ENCODE peak calls at places on chromosome 17, in five cellular contexts. One of them, this sample, is unnamed.

GRCh38 chr17:80650751-80651173 is 106.1 kb downstream of the RPTOR start:
- DNase-seq in ureter: no peak
- DNase-seq in T-helper 9 cell: no peak
- DNase-seq in stimulated activated naive CD8-positive, alpha-beta T cell treated with anti-CD3 and anti-CD28 coated beads, Interleukin-15, amount 100 ng/mL, for 72 hours: no peak
- DNase-seq in AG08395: no peak
- DNase-seq in this sample: no peak

GRCh38 chr17:41439375-41439774 is 1.4 kb downstream of the KRT38 start:
- DNase-seq in AG08395: no peak
- DNase-seq in ureter: no peak
- DNase-seq in T-helper 9 cell: no peak
- DNase-seq in stimulated activated naive CD8-positive, alpha-beta T cell treated with anti-CD3 and anti-CD28 coated beads, Interleukin-15, amount 100 ng/mL, for 72 hours: no peak
- DNase-seq in this sample: no peak

GRCh38 chr17:38925263-38925995 is at the start of gene LASP1NB:
- DNase-seq in ureter: no peak
- DNase-seq in AG08395: no peak
- DNase-seq in T-helper 9 cell: no peak
- DNase-seq in stimulated activated naive CD8-positive, alpha-beta T cell treated with anti-CD3 and anti-CD28 coated beads, Interleukin-15, amount 100 ng/mL, for 72 hours: peak
- DNase-seq in this sample: no peak

GRCh38 chr17:78621720-78622490 is 44.7 kb upstream of the DNAH17 start:
- DNase-seq in ureter: no peak
- DNase-seq in stimulated activated naive CD8-positive, alpha-beta T cell treated with anti-CD3 and anti-CD28 coated beads, Interleukin-15, amount 100 ng/mL, for 72 hours: no peak
- DNase-seq in T-helper 9 cell: no peak
- DNase-seq in AG08395: no peak
- DNase-seq in this sample: no peak

GRCh38 chr17:80832888-80833583 is 158.6 kb upstream of the CHMP6 start:
- DNase-seq in ureter: peak
- DNase-seq in T-helper 9 cell: peak
- DNase-seq in stimulated activated naive CD8-positive, alpha-beta T cell treated with anti-CD3 and anti-CD28 coated beads, Interleukin-15, amount 100 ng/mL, for 72 hours: peak
- DNase-seq in AG08395: peak
- DNase-seq in this sample: peak

GRCh38 chr17:56114469-56114868 is 38.8 kb upstream of the ANKFN1 start:
- DNase-seq in T-helper 9 cell: no peak
- DNase-seq in AG08395: no peak
- DNase-seq in ureter: no peak
- DNase-seq in stimulated activated naive CD8-positive, alpha-beta T cell treated with anti-CD3 and anti-CD28 coated beads, Interleukin-15, amount 100 ng/mL, for 72 hours: no peak
- DNase-seq in this sample: no peak

GRCh38 chr17:15335446-15335845 is 6.0 kb downstream of the TEKT3 start:
- DNase-seq in AG08395: no peak
- DNase-seq in stimulated activated naive CD8-positive, alpha-beta T cell treated with anti-CD3 and anti-CD28 coated beads, Interleukin-15, amount 100 ng/mL, for 72 hours: no peak
- DNase-seq in ureter: no peak
- DNase-seq in T-helper 9 cell: no peak
- DNase-seq in this sample: no peak

GRCh38 chr17:46191332-46192210 is 1.7 kb downstream of the KANSL1 start:
- DNase-seq in ureter: no peak
- DNase-seq in AG08395: peak
- DNase-seq in stimulated activated naive CD8-positive, alpha-beta T cell treated with anti-CD3 and anti-CD28 coated beads, Interleukin-15, amount 100 ng/mL, for 72 hours: peak
- DNase-seq in T-helper 9 cell: no peak
- DNase-seq in this sample: no peak

GRCh38 chr17:64176556-64176955 is 46.6 kb upstream of the ERN1 start:
- DNase-seq in T-helper 9 cell: no peak
- DNase-seq in stimulated activated naive CD8-positive, alpha-beta T cell treated with anti-CD3 and anti-CD28 coated beads, Interleukin-15, amount 100 ng/mL, for 72 hours: no peak
- DNase-seq in ureter: no peak
- DNase-seq in AG08395: no peak
- DNase-seq in this sample: no peak

GRCh38 chr17:49508061-49508865 is 13.2 kb downstream of the NGFR start:
- DNase-seq in T-helper 9 cell: no peak
- DNase-seq in stimulated activated naive CD8-positive, alpha-beta T cell treated with anti-CD3 and anti-CD28 coated beads, Interleukin-15, amount 100 ng/mL, for 72 hours: no peak
- DNase-seq in ureter: peak
- DNase-seq in AG08395: peak
- DNase-seq in this sample: no peak

GRCh38 chr17:55268649-55269480 is 4.1 kb downstream of the HLF start:
- DNase-seq in T-helper 9 cell: no peak
- DNase-seq in stimulated activated naive CD8-positive, alpha-beta T cell treated with anti-CD3 and anti-CD28 coated beads, Interleukin-15, amount 100 ng/mL, for 72 hours: no peak
- DNase-seq in AG08395: no peak
- DNase-seq in ureter: no peak
- DNase-seq in this sample: no peak

GRCh38 chr17:51245535-51245934 is 14.3 kb downstream of the MBTD1 start:
- DNase-seq in T-helper 9 cell: no peak
- DNase-seq in ureter: no peak
- DNase-seq in AG08395: no peak
- DNase-seq in stimulated activated naive CD8-positive, alpha-beta T cell treated with anti-CD3 and anti-CD28 coated beads, Interleukin-15, amount 100 ng/mL, for 72 hours: no peak
- DNase-seq in this sample: no peak

GRCh38 chr17:77316191-77316641 is 175.4 kb downstream of the SEC14L1 start:
- DNase-seq in T-helper 9 cell: no peak
- DNase-seq in stimulated activated naive CD8-positive, alpha-beta T cell treated with anti-CD3 and anti-CD28 coated beads, Interleukin-15, amount 100 ng/mL, for 72 hours: no peak
- DNase-seq in AG08395: peak
- DNase-seq in ureter: no peak
- DNase-seq in this sample: peak

GRCh38 chr17:45791935-45792334 is 7.8 kb downstream of the CRHR1 start:
- DNase-seq in T-helper 9 cell: no peak
- DNase-seq in stimulated activated naive CD8-positive, alpha-beta T cell treated with anti-CD3 and anti-CD28 coated beads, Interleukin-15, amount 100 ng/mL, for 72 hours: no peak
- DNase-seq in ureter: peak
- DNase-seq in AG08395: no peak
- DNase-seq in this sample: no peak

GRCh38 chr17:63695889-63696288 is 4.0 kb downstream of the LIMD2 start:
- DNase-seq in AG08395: no peak
- DNase-seq in stimulated activated naive CD8-positive, alpha-beta T cell treated with anti-CD3 and anti-CD28 coated beads, Interleukin-15, amount 100 ng/mL, for 72 hours: no peak
- DNase-seq in ureter: no peak
- DNase-seq in T-helper 9 cell: no peak
- DNase-seq in this sample: no peak

GRCh38 chr17:40415390-40415789 is 2.3 kb downstream of the TOP2A start:
- DNase-seq in AG08395: peak
- DNase-seq in stimulated activated naive CD8-positive, alpha-beta T cell treated with anti-CD3 and anti-CD28 coated beads, Interleukin-15, amount 100 ng/mL, for 72 hours: no peak
- DNase-seq in T-helper 9 cell: no peak
- DNase-seq in ureter: no peak
- DNase-seq in this sample: no peak